ENCODE peak calls at places on chromosomes 6 and 20, in nine cellular contexts. G is CD8-positive, alpha-beta memory T cell; S is NT2/D1; Y is tibial artery; D is mesenchymal stem cell; Z is H7; V is mammary epithelial cell; R is ovary; E is heart left ventricle. L is an unnamed sample. For H3K36me3, the result is how much of the 10 kb centered on the place peaks cover.

GRCh38 chr6:156887623-156888269 is 110.6 kb downstream of the ARID1B start:
- DNase-seq in G (no peak), S (no peak), Y (no peak), D (no peak), Z (no peak), V (no peak), R (no peak), E (no peak), L (no peak)

GRCh38 chr6:11229267-11230043 is 3.0 kb downstream of the NEDD9 start:
- DNase-seq in G (no peak), S (no peak), Y (no peak), D (no peak), Z (peak), V (peak), R (no peak), E (no peak), L (peak)

GRCh38 chr6:27986928-27987725 is 30.1 kb downstream of the OR2B6 start:
- DNase-seq in G (no peak), S (no peak), Y (no peak), D (no peak), Z (no peak), V (peak), R (no peak), E (no peak), L (no peak)

GRCh38 chr20:36121981-36122930 is 32.3 kb upstream of the EPB41L1 start:
- DNase-seq in G (no peak), S (no peak), Y (no peak), D (no peak), Z (no peak), V (peak), R (no peak), E (no peak), L (peak)

GRCh38 chr20:15576401-15576800 is 996.8 kb downstream of the KIF16B start:
- DNase-seq in G (no peak), S (no peak), Y (no peak), D (no peak), Z (no peak), V (no peak), R (no peak), E (no peak), L (no peak)

GRCh38 chr6:149510793-149511512 is 26.1 kb upstream of the ZC3H12D start:
- DNase-seq in G (no peak), S (no peak), Y (no peak), D (no peak), Z (no peak), V (no peak), R (no peak), E (no peak), L (no peak)

GRCh38 chr6:21752054-21752811 is 158.7 kb downstream of the SOX4 start:
- DNase-seq in G (no peak), S (no peak), Y (no peak), D (no peak), Z (no peak), V (no peak), R (no peak), E (no peak), L (no peak)

GRCh38 chr6:167095888-167096287 is 27.0 kb upstream of the CCR6 start:
- DNase-seq in G (no peak), S (no peak), Y (no peak), D (no peak), Z (no peak), V (no peak), R (no peak), E (no peak), L (no peak)

GRCh38 chr20:17229256-17229655 is 2.4 kb downstream of the PCSK2 start:
- DNase-seq in G (no peak), S (no peak), Y (no peak), D (no peak), Z (peak), V (no peak), R (no peak), E (no peak), L (peak)

GRCh38 chr20:4633780-4634179 is 87.9 kb upstream of the PRND start:
- DNase-seq in G (no peak), S (no peak), Y (no peak), D (peak), Z (no peak), V (peak), R (no peak), E (no peak), L (no peak)

GRCh38 chr20:49534314-49534713 is 33.6 kb downstream of the PTGIS start:
- DNase-seq in G (peak), S (peak), Y (no peak), D (peak), Z (peak), V (peak), R (no peak), E (peak), L (peak)

GRCh38 chr20:49568491-49569151 is 684 bp upstream of the PTGIS start:
- DNase-seq in G (no peak), S (peak), Y (peak), D (no peak), Z (peak), V (no peak), R (peak), E (no peak), L (peak)

GRCh38 chr6:83442752-83443151 is 11.9 kb upstream of the ME1 start:
- DNase-seq in G (no peak), S (no peak), Y (no peak), D (peak), Z (no peak), V (peak), R (no peak), E (no peak), L (no peak)

GRCh38 chr6:148550569-148550968 is 196.3 kb upstream of the UST start:
- DNase-seq in G (no peak), S (no peak), Y (no peak), D (no peak), Z (no peak), V (no peak), R (no peak), E (no peak), L (peak)

DNA sequence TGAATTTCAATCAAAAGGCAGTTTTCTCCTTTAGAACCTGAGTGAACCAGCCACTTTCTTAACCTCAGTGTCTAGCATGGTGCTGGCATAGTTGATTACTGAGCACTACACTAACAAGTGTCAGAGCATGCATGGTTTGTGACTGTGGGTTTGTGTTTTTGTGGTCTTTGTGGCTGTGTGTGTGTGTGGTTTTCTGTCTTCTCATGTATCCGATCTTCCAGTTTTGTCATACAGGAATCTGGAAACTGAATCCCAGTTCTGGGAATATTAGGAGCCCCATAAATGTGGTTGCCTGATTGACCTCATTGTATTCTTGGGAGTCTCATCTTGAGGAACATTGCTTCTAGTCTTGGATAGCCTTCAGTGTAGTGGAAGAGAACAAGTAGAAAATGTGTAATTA is 73.7 kb downstream of the ESR1 start:
- DNase-seq in G (no peak), S (no peak), Y (no peak), D (no peak), Z (no peak), V (no peak), R (no peak), E (no peak), L (no peak)
- H3K36me3 ChIP-seq in G (under half), S (under half), Y (under half), D (under half), Z (under half), V (under half), R (under half), E (under half), L (under half)

GRCh38 chr20:64265201-64265600 is 9.7 kb downstream of the PCMTD2 start:
- DNase-seq in G (no peak), S (no peak), Y (no peak), D (no peak), Z (no peak), V (no peak), R (no peak), E (no peak), L (no peak)
- H3K36me3 ChIP-seq in G (under half), S (under half), Y (under half), D (under half), Z (under half), V (under half), R (under half), E (under half), L (under half)

DNA sequence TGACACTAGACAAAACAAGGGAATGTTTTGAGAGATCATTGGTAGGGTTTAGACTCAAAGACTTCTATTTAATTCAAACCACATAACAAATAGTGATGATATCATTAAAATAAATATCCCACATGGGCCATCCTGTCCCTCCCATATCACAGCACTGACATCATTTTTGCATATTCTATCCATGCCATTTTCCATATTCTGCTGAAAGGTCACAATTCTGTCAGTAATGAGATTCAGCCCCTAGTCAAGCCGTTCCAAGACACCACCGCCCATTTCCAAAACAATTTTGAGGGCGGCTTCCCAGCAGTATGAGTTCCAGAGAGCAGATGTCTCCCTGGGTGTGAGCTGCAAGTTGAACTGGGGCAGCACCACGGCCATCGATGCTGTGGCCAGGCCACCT is 65.2 kb upstream of the PLEKHG1 start:
- DNase-seq in G (no peak), S (no peak), Y (no peak), D (no peak), Z (no peak), V (no peak), R (no peak), E (no peak), L (no peak)
- H3K36me3 ChIP-seq in G (under half), S (under half), Y (under half), D (under half), Z (under half), V (under half), R (under half), E (under half), L (under half)

GRCh38 chr20:64032706-64033624 is 3.0 kb upstream of the C20orf204 start:
- DNase-seq in G (no peak), S (no peak), Y (no peak), D (no peak), Z (no peak), V (no peak), R (no peak), E (no peak), L (no peak)

GRCh38 chr20:64031822-64032314 is 4.1 kb upstream of the C20orf204 start:
- DNase-seq in G (no peak), S (no peak), Y (no peak), D (no peak), Z (no peak), V (no peak), R (no peak), E (no peak), L (no peak)

GRCh38 chr20:64027981-64028685 is 7.8 kb upstream of the C20orf204 start:
- DNase-seq in G (no peak), S (no peak), Y (no peak), D (no peak), Z (no peak), V (no peak), R (no peak), E (no peak), L (no peak)

GRCh38 chr20:64029293-64030117 is 6.5 kb upstream of the C20orf204 start:
- DNase-seq in G (no peak), S (no peak), Y (no peak), D (no peak), Z (no peak), V (no peak), R (no peak), E (no peak), L (no peak)

DNA sequence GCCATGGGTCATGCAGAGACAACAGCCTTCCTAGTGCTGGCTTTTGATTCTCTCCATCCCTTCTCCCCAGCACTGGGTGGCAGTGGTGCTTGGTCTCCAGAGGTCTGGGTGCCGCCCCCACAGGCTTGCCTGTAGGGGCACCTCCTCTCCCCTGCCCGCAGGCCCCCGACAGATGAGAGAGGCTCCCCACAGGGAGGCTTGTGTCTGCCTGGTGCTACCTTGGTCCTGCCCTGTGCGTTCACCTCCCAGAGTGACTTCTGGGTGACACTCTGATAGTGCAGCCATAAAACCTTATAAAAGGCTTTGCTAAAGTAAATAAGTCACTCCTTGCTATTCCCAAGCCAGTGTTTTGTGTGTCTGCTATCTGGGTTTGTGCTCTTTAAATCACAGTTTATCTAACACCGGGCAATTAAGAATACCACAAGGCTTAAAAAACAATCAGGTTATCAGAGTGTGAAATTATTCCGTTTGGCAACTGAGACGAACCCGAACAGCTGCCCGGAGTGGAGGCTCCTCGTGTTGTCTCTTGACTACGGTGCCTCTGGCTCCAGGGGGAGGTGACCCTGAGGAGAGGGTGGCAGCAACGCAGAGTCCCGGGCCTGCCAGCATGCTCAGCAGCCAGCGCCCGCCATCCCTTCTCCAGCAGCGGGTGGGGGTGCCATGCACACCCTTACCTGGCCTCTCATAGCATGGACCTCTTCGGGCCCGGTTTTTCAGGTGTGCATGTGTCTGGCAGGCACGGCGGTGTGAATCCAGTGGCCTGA is 5.4 kb upstream of the C20orf204 start:
- DNase-seq in G (no peak), S (no peak), Y (no peak), D (no peak), Z (no peak), V (no peak), R (no peak), E (no peak), L (no peak)
- H3K36me3 ChIP-seq in G (under half), S (half or more), Y (half or more), D (half or more), Z (under half), V (under half), R (under half), E (half or more), L (under half)

GRCh38 chr6:31532644-31533454 is 4.1 kb downstream of the MCCD1 start:
- DNase-seq in G (no peak), S (no peak), Y (no peak), D (no peak), Z (no peak), V (no peak), R (no peak), E (no peak), L (no peak)
- H3K36me3 ChIP-seq in G (half or more), S (half or more), Y (half or more), D (half or more), Z (half or more), V (half or more), R (under half), E (half or more), L (half or more)

L was measured in GM23338.